ENCODE peak calls at places on chromosome 1, in four cellular contexts. One of them, this sample, is unnamed.

GRCh38 chr1:1430114-1430982 is 5.1 kb upstream of the VWA1 start:
- DNase-seq in HCT116: no peak
- DNase-seq in fibroblast of the aortic adventitia: peak
- DNase-seq in astrocyte: peak
- DNase-seq in this sample: peak

GRCh38 chr1:238061967-238062613 is 171.4 kb upstream of the ZP4 start:
- DNase-seq in fibroblast of the aortic adventitia: peak
- DNase-seq in astrocyte: peak
- DNase-seq in HCT116: no peak
- DNase-seq in this sample: no peak

GRCh38 chr1:202571719-202572339 is 138.4 kb downstream of the SYT2 start:
- DNase-seq in fibroblast of the aortic adventitia: peak
- DNase-seq in astrocyte: no peak
- DNase-seq in HCT116: peak
- DNase-seq in this sample: no peak

GRCh38 chr1:198756470-198756869 is 117.6 kb downstream of the PTPRC start:
- DNase-seq in fibroblast of the aortic adventitia: peak
- DNase-seq in HCT116: no peak
- DNase-seq in astrocyte: no peak
- DNase-seq in this sample: no peak

GRCh38 chr1:45979074-45979777 is 153.2 kb downstream of the PIK3R3 start:
- DNase-seq in HCT116: peak
- DNase-seq in astrocyte: peak
- DNase-seq in fibroblast of the aortic adventitia: no peak
- DNase-seq in this sample: no peak

GRCh38 chr1:44798481-44799365 is 1.5 kb upstream of the PLK3 start:
- DNase-seq in HCT116: no peak
- DNase-seq in fibroblast of the aortic adventitia: no peak
- DNase-seq in astrocyte: no peak
- DNase-seq in this sample: peak

GRCh38 chr1:20080441-20081330 is 10.7 kb downstream of the PLA2G5 start:
- DNase-seq in HCT116: no peak
- DNase-seq in astrocyte: no peak
- DNase-seq in fibroblast of the aortic adventitia: no peak
- DNase-seq in this sample: no peak

GRCh38 chr1:150979007-150979722 is 2.9 kb upstream of the ANXA9 start:
- DNase-seq in astrocyte: peak
- DNase-seq in fibroblast of the aortic adventitia: peak
- DNase-seq in HCT116: peak
- DNase-seq in this sample: peak

GRCh38 chr1:167774710-167775109 is 52.9 kb downstream of the MPZL1 start:
- DNase-seq in HCT116: no peak
- DNase-seq in fibroblast of the aortic adventitia: no peak
- DNase-seq in astrocyte: peak
- DNase-seq in this sample: no peak

GRCh38 chr1:178294654-178295053 is 200.8 kb downstream of the RASAL2 start:
- DNase-seq in fibroblast of the aortic adventitia: no peak
- DNase-seq in astrocyte: no peak
- DNase-seq in HCT116: no peak
- DNase-seq in this sample: no peak

GRCh38 chr1:53545663-53546408 is 86.6 kb downstream of the DMRTB1 start:
- DNase-seq in astrocyte: no peak
- DNase-seq in HCT116: no peak
- DNase-seq in fibroblast of the aortic adventitia: no peak
- DNase-seq in this sample: peak

GRCh38 chr1:27528701-27529637 is 39.0 kb upstream of the WASF2 start:
- DNase-seq in HCT116: no peak
- DNase-seq in astrocyte: no peak
- DNase-seq in fibroblast of the aortic adventitia: peak
- DNase-seq in this sample: no peak

GRCh38 chr1:166083887-166084286 is 82.9 kb downstream of the FAM78B start:
- DNase-seq in astrocyte: peak
- DNase-seq in fibroblast of the aortic adventitia: peak
- DNase-seq in HCT116: no peak
- DNase-seq in this sample: no peak
- H3K4me3 ChIP-seq in astrocyte: no peak
- H3K4me3 ChIP-seq in fibroblast of the aortic adventitia: no peak
- H3K4me3 ChIP-seq in HCT116: no peak
- H3K4me3 ChIP-seq in this sample: no peak

DNA sequence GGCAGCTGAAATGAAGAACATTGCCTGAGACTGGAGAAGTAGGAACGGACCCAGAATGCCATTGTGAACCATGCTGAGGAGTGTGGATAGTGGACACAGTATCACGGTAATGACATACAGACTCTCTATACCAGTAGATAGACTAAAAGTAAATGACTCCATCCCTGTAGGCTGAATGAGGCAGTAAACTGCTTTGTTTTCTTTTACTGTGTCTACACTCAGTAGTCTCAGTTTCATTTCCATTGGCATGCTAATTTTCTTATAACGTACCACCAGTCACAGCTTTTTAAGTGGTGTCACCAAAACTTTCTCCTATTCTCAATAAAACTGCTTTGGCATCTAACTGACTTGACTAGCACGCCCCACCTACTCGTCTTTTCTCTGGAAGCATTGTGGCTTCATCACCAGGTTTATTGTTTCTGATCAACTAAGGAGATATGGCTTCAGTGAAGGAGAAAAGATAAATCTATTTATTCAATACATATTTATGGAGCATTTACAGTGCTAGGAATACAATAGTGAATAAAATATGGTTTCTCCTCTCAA is 8.4 kb upstream of the ZNF697 start:
- DNase-seq in astrocyte: no peak
- DNase-seq in HCT116: no peak
- DNase-seq in fibroblast of the aortic adventitia: no peak
- DNase-seq in this sample: no peak
- H3K4me3 ChIP-seq in astrocyte: no peak
- H3K4me3 ChIP-seq in HCT116: no peak
- H3K4me3 ChIP-seq in fibroblast of the aortic adventitia: no peak
- H3K4me3 ChIP-seq in this sample: no peak

DNA sequence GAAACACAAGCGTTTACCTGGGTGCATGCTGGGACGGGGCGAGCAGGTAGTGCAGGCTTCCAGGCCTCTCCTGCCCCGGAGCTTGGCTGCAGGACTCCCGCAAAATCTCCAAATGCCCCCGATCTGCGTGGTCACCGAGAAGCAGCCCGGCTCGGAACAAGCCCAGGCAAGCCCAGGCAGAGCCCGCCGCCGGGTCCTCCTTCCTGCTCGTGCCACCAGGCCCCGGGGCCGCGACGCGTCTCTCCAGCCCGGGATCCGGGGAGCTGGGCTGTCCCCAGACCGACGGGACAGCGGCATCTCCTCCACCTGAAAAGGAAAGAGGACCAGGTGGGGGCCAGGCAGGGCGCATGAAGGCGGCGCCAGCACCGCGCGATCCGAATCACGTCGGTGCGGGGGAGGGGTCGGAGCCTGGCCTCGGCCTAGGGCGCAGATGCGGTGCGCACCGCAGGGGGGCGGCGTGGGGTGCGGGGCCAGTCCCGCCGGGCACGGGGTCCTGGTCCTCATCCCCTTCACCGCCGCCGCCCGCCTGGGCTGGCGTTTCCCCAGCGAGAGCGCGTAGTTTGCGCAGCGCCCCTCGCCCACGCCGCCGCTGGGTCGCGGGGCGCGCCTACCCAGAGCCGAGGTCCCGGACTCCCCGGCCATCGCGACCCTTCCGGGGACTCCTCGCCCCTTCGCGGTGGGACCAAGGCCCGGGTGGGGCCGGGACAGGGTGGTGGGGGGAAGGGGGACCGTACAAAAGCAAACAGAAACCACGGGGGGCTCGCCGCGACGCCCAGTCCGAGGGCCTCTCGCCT is 52.4 kb upstream of the H6PD start:
- DNase-seq in astrocyte: no peak
- DNase-seq in fibroblast of the aortic adventitia: peak
- DNase-seq in HCT116: no peak
- DNase-seq in this sample: peak
- H3K4me3 ChIP-seq in astrocyte: peak
- H3K4me3 ChIP-seq in fibroblast of the aortic adventitia: peak
- H3K4me3 ChIP-seq in HCT116: peak
- H3K4me3 ChIP-seq in this sample: peak

DNA sequence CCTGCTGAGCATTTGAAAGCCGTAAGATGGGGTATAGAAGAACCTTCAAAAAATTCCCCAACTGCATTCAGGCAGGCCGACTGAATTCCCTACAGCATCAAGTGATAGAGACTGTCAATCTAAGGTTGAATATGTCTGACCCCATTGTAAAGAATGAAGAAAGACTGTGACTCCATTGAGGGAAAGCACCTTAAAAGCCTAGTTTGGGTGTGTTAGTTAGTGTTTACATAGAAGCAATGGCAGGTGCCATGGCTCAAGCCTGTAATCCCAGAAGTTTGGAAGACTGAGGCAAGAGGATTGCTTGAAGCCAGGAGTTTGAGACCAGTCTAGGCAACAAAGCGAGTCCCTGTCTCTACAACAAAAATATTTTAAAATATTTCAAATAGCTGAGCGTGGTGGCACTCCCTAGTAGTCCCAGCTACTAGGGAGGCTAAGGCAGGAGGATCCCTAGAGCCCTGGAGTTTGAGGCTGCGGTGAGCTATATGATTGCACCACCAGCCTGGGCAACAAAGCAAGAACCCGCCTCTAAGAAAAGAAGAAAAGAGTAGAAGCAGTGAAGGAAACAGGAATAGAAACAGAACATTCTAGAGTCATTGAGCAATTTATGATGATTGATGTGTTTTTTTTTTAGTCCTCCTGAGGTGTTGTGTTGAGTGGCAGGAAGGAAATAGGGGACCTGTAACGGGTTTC is 15.4 kb downstream of the POLR3GL start:
- DNase-seq in astrocyte: no peak
- DNase-seq in fibroblast of the aortic adventitia: peak
- DNase-seq in HCT116: no peak
- DNase-seq in this sample: no peak
- H3K4me3 ChIP-seq in astrocyte: no peak
- H3K4me3 ChIP-seq in fibroblast of the aortic adventitia: no peak
- H3K4me3 ChIP-seq in HCT116: no peak
- H3K4me3 ChIP-seq in this sample: peak

GRCh38 chr1:31425301-31426081 is 12.5 kb downstream of the SERINC2 start:
- DNase-seq in fibroblast of the aortic adventitia: no peak
- DNase-seq in HCT116: no peak
- DNase-seq in astrocyte: no peak
- DNase-seq in this sample: no peak
- H3K4me3 ChIP-seq in fibroblast of the aortic adventitia: no peak
- H3K4me3 ChIP-seq in HCT116: no peak
- H3K4me3 ChIP-seq in astrocyte: no peak
- H3K4me3 ChIP-seq in this sample: no peak

GRCh38 chr1:59308839-59309238 is 11.9 kb downstream of the FGGY start:
- DNase-seq in astrocyte: no peak
- DNase-seq in fibroblast of the aortic adventitia: no peak
- DNase-seq in HCT116: no peak
- DNase-seq in this sample: no peak

GRCh38 chr1:59315529-59316433 is 18.9 kb downstream of the FGGY start:
- DNase-seq in astrocyte: peak
- DNase-seq in fibroblast of the aortic adventitia: peak
- DNase-seq in HCT116: no peak
- DNase-seq in this sample: no peak

GRCh38 chr1:59314776-59315528 is 18.1 kb downstream of the FGGY start:
- DNase-seq in astrocyte: no peak
- DNase-seq in HCT116: no peak
- DNase-seq in fibroblast of the aortic adventitia: no peak
- DNase-seq in this sample: no peak

GRCh38 chr1:59305188-59305587 is 8.3 kb downstream of the FGGY start:
- DNase-seq in fibroblast of the aortic adventitia: no peak
- DNase-seq in HCT116: no peak
- DNase-seq in astrocyte: no peak
- DNase-seq in this sample: no peak

GRCh38 chr1:59310527-59310926 is 13.6 kb downstream of the FGGY start:
- DNase-seq in HCT116: no peak
- DNase-seq in astrocyte: no peak
- DNase-seq in fibroblast of the aortic adventitia: no peak
- DNase-seq in this sample: no peak
- H3K4me3 ChIP-seq in HCT116: no peak
- H3K4me3 ChIP-seq in astrocyte: no peak
- H3K4me3 ChIP-seq in fibroblast of the aortic adventitia: no peak
- H3K4me3 ChIP-seq in this sample: no peak

GRCh38 chr1:31529999-31530705 is 46.2 kb upstream of the TINAGL1 start:
- DNase-seq in fibroblast of the aortic adventitia: no peak
- DNase-seq in HCT116: no peak
- DNase-seq in astrocyte: peak
- DNase-seq in this sample: no peak
- H3K4me3 ChIP-seq in fibroblast of the aortic adventitia: no peak
- H3K4me3 ChIP-seq in HCT116: no peak
- H3K4me3 ChIP-seq in astrocyte: no peak
- H3K4me3 ChIP-seq in this sample: no peak

DNA sequence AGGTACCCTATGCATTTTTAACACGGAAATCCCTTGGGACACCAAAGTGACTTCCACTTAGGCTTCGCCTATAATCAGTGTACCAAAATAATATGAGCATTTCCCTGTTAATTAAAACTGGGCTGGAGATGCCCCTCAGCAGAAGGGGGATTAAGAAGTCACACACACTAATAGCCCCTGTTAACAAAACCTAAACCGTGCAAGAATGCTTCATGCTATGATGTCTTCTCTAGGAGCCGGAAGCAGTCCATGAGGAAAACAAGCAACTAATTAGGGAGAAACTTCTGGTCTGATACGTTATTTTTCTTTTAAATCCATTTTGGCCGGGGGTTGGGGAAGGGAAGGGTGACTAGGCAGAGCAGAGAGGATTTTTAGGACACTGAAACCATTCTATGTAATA is 123.4 kb downstream of the ESRRG start:
- DNase-seq in fibroblast of the aortic adventitia: no peak
- DNase-seq in HCT116: no peak
- DNase-seq in astrocyte: no peak
- DNase-seq in this sample: no peak
- H3K4me3 ChIP-seq in fibroblast of the aortic adventitia: no peak
- H3K4me3 ChIP-seq in HCT116: no peak
- H3K4me3 ChIP-seq in astrocyte: no peak
- H3K4me3 ChIP-seq in this sample: no peak

GRCh38 chr1:47725732-47726495 is 271.3 kb downstream of the TRABD2B start:
- DNase-seq in HCT116: peak
- DNase-seq in fibroblast of the aortic adventitia: peak
- DNase-seq in astrocyte: peak
- DNase-seq in this sample: peak
- H3K4me3 ChIP-seq in HCT116: no peak
- H3K4me3 ChIP-seq in fibroblast of the aortic adventitia: no peak
- H3K4me3 ChIP-seq in astrocyte: no peak
- H3K4me3 ChIP-seq in this sample: no peak